ENCODE peak calls at places on chromosome 20, in six cellular contexts. N is GM23338, M is psoas muscle, Y is hepatocyte, B is SJCRH30, V is OCI-LY7. Q is an unnamed sample.

GRCh38 chr20:32909451-32909850 is 50.7 kb downstream of the EFCAB8 start:
- DNase-seq in N (no peak), M (no peak), Y (no peak), B (no peak), V (no peak), Q (no peak)

GRCh38 chr20:5654557-5654956 is 95.6 kb upstream of the SHLD1 start:
- DNase-seq in N (no peak), M (no peak), Y (peak; percentile 65), B (no peak), V (no peak), Q (peak; percentile 95)

GRCh38 chr20:58481541-58482021 is 33.6 kb downstream of the APCDD1L start:
- DNase-seq in N (peak; percentile 91), M (peak; percentile 45), Y (peak; percentile 64), B (peak; percentile 62), V (peak; percentile 6), Q (peak; percentile 63)

GRCh38 chr20:56755201-56755600 is 126.1 kb downstream of the TFAP2C start:
- DNase-seq in N (no peak), M (no peak), Y (no peak), B (no peak), V (no peak), Q (peak; percentile 69)

GRCh38 chr20:44850883-44851282 is 34.6 kb upstream of the YWHAB start:
- DNase-seq in N (no peak), M (no peak), Y (no peak), B (no peak), V (no peak), Q (no peak)

GRCh38 chr20:50191065-50191565 is 485 bp downstream of the CEBPB start:
- DNase-seq in N (peak; percentile 28), M (peak; percentile 74), Y (peak; percentile 76), B (peak; percentile 83), V (peak; percentile 76), Q (peak; percentile 79)

GRCh38 chr20:58017970-58018530 is 210.4 kb downstream of the ANKRD60 start:
- DNase-seq in N (no peak), M (no peak), Y (no peak), B (no peak), V (no peak), Q (no peak)

GRCh38 chr20:4341804-4342560 is 326.6 kb upstream of the RNF24 start:
- DNase-seq in N (no peak), M (no peak), Y (peak; percentile 36), B (no peak), V (no peak), Q (peak; percentile 61)

GRCh38 chr20:14853079-14853478 is 515.7 kb upstream of the FLRT3 start:
- DNase-seq in N (no peak), M (no peak), Y (no peak), B (no peak), V (no peak), Q (no peak)

GRCh38 chr20:30912006-30912660 is 345.3 kb upstream of the DEFB115 start:
- DNase-seq in N (peak; percentile 79), M (no peak), Y (no peak), B (no peak), V (no peak), Q (peak; percentile 53)

GRCh38 chr20:63947638-63948456 is 8.4 kb downstream of the UCKL1 start:
- DNase-seq in N (no peak), M (peak; percentile 17), Y (no peak), B (no peak), V (no peak), Q (no peak)

GRCh38 chr20:24949756-24950127 is 673 bp downstream of the CST7 start:
- DNase-seq in N (no peak), M (no peak), Y (no peak), B (no peak), V (no peak), Q (no peak)

GRCh38 chr20:23546435-23547144 is 21.7 kb downstream of the CST9L start:
- DNase-seq in N (no peak), M (no peak), Y (no peak), B (no peak), V (no peak), Q (no peak)

GRCh38 chr20:42083280-42083679 is 465.1 kb upstream of the CHD6 start:
- DNase-seq in N (no peak), M (no peak), Y (no peak), B (peak; percentile 44), V (no peak), Q (no peak)

GRCh38 chr20:53413188-53413631 is 180.4 kb downstream of the ZNF217 start:
- DNase-seq in N (peak; percentile 94), M (no peak), Y (peak; percentile 79), B (peak; percentile 11), V (peak; percentile 76), Q (no peak)

GRCh38 chr20:50304501-50304856 is 113.8 kb downstream of the CEBPB start:
- DNase-seq in N (no peak), M (peak; percentile 73), Y (peak; percentile 55), B (no peak), V (no peak), Q (peak; percentile 73)

GRCh38 chr20:59988141-59988540 is 29.9 kb downstream of the CDH26 start:
- DNase-seq in N (no peak), M (peak; percentile 26), Y (peak; percentile 62), B (no peak), V (no peak), Q (peak; percentile 36)

GRCh38 chr20:13613917-13614316 is 24.8 kb downstream of the TASP1 start:
- DNase-seq in N (no peak), M (no peak), Y (no peak), B (no peak), V (no peak), Q (peak; percentile 8)

GRCh38 chr20:47867831-47868230 is 82.5 kb upstream of the SULF2 start:
- DNase-seq in N (no peak), M (no peak), Y (no peak), B (no peak), V (no peak), Q (no peak)

GRCh38 chr20:11698124-11698523 is 219.6 kb upstream of the BTBD3 start:
- DNase-seq in N (no peak), M (no peak), Y (no peak), B (no peak), V (no peak), Q (no peak)

GRCh38 chr20:10172998-10173655 is 45.5 kb upstream of the SNAP25 start:
- DNase-seq in N (no peak), M (no peak), Y (no peak), B (no peak), V (no peak), Q (no peak)
- H3K4me3 ChIP-seq in N (peak overlapping the region; percentile 75), M (no peak overlapping the region), Y (no peak overlapping the region), B (no peak overlapping the region), V (no peak overlapping the region), Q (no peak overlapping the region)

GRCh38 chr20:33926425-33926824 is 67.3 kb upstream of the RALY start:
- DNase-seq in N (no peak), M (no peak), Y (no peak), B (no peak), V (no peak), Q (peak; percentile 17)
- H3K27ac ChIP-seq in N (no peak overlapping the region), M (no peak overlapping the region), Y (no peak overlapping the region), B (no peak overlapping the region), V (no peak overlapping the region), Q (no peak overlapping the region)

GRCh38 chr20:17896247-17896723 is 72.3 kb downstream of the SNX5 start:
- DNase-seq in N (no peak), M (no peak), Y (no peak), B (no peak), V (no peak), Q (peak; percentile 45)

GRCh38 chr20:17896771-17897369 is 71.7 kb downstream of the SNX5 start:
- DNase-seq in N (no peak), M (no peak), Y (no peak), B (no peak), V (no peak), Q (peak; percentile 32)

GRCh38 chr20:17897566-17898307 is 70.9 kb downstream of the SNX5 start:
- DNase-seq in N (no peak), M (no peak), Y (no peak), B (no peak), V (no peak), Q (peak; percentile 13)

GRCh38 chr20:17893480-17893879 is 75.1 kb downstream of the SNX5 start:
- DNase-seq in N (no peak), M (no peak), Y (no peak), B (no peak), V (no peak), Q (no peak)

GRCh38 chr20:17895641-17896246 is 72.8 kb downstream of the SNX5 start:
- DNase-seq in N (peak; percentile 54), M (peak; percentile 74), Y (no peak), B (no peak), V (no peak), Q (peak; percentile 89)
- H3K4me3 ChIP-seq in N (peak overlapping the region; percentile 49), M (peak overlapping the region; percentile 46), Y (no peak overlapping the region), B (no peak overlapping the region), V (no peak overlapping the region), Q (peak overlapping the region; percentile 70)

DNA sequence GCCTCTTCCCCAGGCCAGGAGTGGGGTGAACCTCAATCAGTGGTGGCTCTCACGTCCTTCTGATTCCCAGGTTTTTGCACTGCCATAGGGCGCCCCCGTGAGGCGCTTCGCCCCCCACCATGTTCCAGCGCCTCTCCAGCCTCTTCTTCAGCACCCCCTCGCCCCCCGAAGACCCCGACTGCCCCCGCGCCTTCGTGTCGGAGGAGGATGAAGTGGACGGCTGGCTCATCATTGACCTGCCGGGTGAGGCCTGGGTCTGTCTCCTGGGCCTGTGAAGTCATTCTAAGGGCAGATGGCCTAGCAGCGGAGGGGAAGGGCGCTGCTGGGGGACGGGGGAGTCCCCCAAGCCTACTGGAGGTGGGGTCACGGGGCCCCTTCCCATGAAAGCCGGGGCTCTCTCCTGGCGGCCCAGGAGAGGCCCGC is 4.5 kb downstream of the TP53INP2 start:
- DNase-seq in N (peak; percentile 73), M (peak; percentile 58), Y (peak; percentile 63), B (peak; percentile 30), V (peak; percentile 60), Q (peak; percentile 56)
- H3K27ac ChIP-seq in N (no peak overlapping the region), M (peak overlapping the region; percentile 100), Y (peak overlapping the region; percentile 86), B (no peak overlapping the region), V (no peak overlapping the region), Q (peak overlapping the region; percentile 23)

GRCh38 chr20:46346770-46347169 is 38.5 kb upstream of the CDH22 start:
- DNase-seq in N (no peak), M (no peak), Y (no peak), B (no peak), V (no peak), Q (no peak)
- H3K4me3 ChIP-seq in N (no peak overlapping the region), M (no peak overlapping the region), Y (no peak overlapping the region), B (no peak overlapping the region), V (no peak overlapping the region), Q (no peak overlapping the region)

GRCh38 chr20:38181971-38182370 is 16.9 kb upstream of the TGM2 start:
- DNase-seq in N (no peak), M (no peak), Y (no peak), B (no peak), V (no peak), Q (no peak)
- H3K27ac ChIP-seq in N (no peak overlapping the region), M (no peak overlapping the region), Y (peak overlapping the region; percentile 27), B (no peak overlapping the region), V (no peak overlapping the region), Q (no peak overlapping the region)